ENCODE peak calls at places on chromosomes 7 and 10, in eight cellular contexts. L is anterior cingulate cortex; R is stimulated activated CD8-positive, alpha-beta memory T cell treated with anti-CD3 and anti-CD28 coated beads, Interleukin-2, amount 100 ng/mL, for 1 hour; M is AG04450; O is suprapubic skin; I is MCF 10A; N is heart left ventricle; Y is NCI-H1436. G is an unnamed sample.

GRCh38 chr7:927031-927671 is 27.3 kb downstream of the ADAP1 start:
- DNase-seq in M (no peak), I (no peak), N (no peak), R (no peak), O (peak; percentile 76), L (peak; percentile 71), Y (no peak), G (peak; percentile 16)

GRCh38 chr10:91590142-91590903 is 42.5 kb downstream of the PPP1R3C start:
- DNase-seq in I (peak; percentile 64), M (peak; percentile 84), N (peak; percentile 61), O (no peak), L (peak; percentile 25), Y (no peak), R (no peak), G (peak; percentile 57)

GRCh38 chr7:122746948-122747347 is 44.2 kb upstream of the RNF148 start:
- DNase-seq in O (no peak), R (no peak), I (no peak), Y (peak; percentile 73), M (no peak), N (no peak), L (no peak), G (no peak)

GRCh38 chr10:33706746-33707145 is 372.3 kb upstream of the NRP1 start:
- DNase-seq in N (no peak), M (no peak), L (no peak), I (peak; percentile 77), Y (no peak), O (no peak), R (no peak), G (no peak)

GRCh38 chr7:90492250-90492649 is 22.8 kb downstream of the PTTG1IP2 start:
- DNase-seq in O (no peak), I (peak; percentile 92), Y (no peak), N (no peak), L (no peak), R (no peak), M (no peak), G (no peak)

GRCh38 chr7:98281757-98282652 is 519 bp downstream of the BRI3 start:
- DNase-seq in L (no peak), M (no peak), I (peak; percentile 14), Y (no peak), O (no peak), N (peak; percentile 47), R (peak; percentile 10), G (no peak)

GRCh38 chr10:88181902-88182671 is 318.7 kb downstream of the PTEN start:
- DNase-seq in R (no peak), I (no peak), O (no peak), Y (peak; percentile 90), M (no peak), N (no peak), L (no peak), G (no peak)

GRCh38 chr7:77416621-77417371 is 647 bp upstream of the GSAP start:
- DNase-seq in Y (no peak), L (no peak), I (no peak), M (no peak), R (no peak), O (no peak), N (no peak), G (no peak)

GRCh38 chr10:129809841-129810240 is 154.2 kb downstream of the EBF3 start:
- DNase-seq in O (no peak), R (no peak), I (no peak), L (no peak), M (no peak), Y (no peak), N (no peak), G (no peak)

GRCh38 chr10:31961675-31962074 is 33.0 kb upstream of the ARHGAP12 start:
- DNase-seq in R (no peak), I (peak; percentile 78), L (no peak), Y (no peak), N (no peak), M (no peak), O (no peak), G (no peak)

GRCh38 chr10:7258948-7259523 is 151.8 kb downstream of the SFMBT2 start:
- DNase-seq in Y (no peak), O (no peak), M (no peak), I (no peak), N (no peak), R (peak; percentile 43), L (no peak), G (peak; percentile 54)

GRCh38 chr10:14570800-14571199 is 203.9 kb downstream of the FAM107B start:
- DNase-seq in N (no peak), L (peak; percentile 39), I (no peak), O (no peak), R (no peak), M (no peak), Y (no peak), G (no peak)

GRCh38 chr10:71502221-71502620 is 105.5 kb downstream of the CDH23 start:
- DNase-seq in N (no peak), Y (no peak), O (no peak), L (no peak), I (no peak), R (no peak), M (no peak), G (no peak)

GRCh38 chr7:132760241-132760616 is 184.0 kb upstream of the PLXNA4 start:
- DNase-seq in R (no peak), O (no peak), N (no peak), L (no peak), M (no peak), Y (no peak), I (peak; percentile 27), G (no peak)

GRCh38 chr7:88253640-88254039 is 33.8 kb upstream of the SRI start:
- DNase-seq in N (no peak), Y (no peak), L (no peak), O (no peak), R (no peak), I (no peak), M (no peak), G (no peak)

GRCh38 chr7:37806152-37806551 is 42.2 kb upstream of the NME8 start:
- DNase-seq in L (no peak), O (no peak), I (no peak), R (no peak), Y (no peak), M (no peak), N (no peak), G (no peak)

GRCh38 chr10:103968441-103969391 is 1.8 kb downstream of the SLK start:
- DNase-seq in R (no peak), L (no peak), M (no peak), I (peak; percentile 15), O (no peak), Y (no peak), N (no peak), G (no peak)

GRCh38 chr10:71124921-71125748 is 87.2 kb upstream of the UNC5B start:
- DNase-seq in R (no peak), Y (no peak), N (peak; percentile 40), O (no peak), M (no peak), I (no peak), L (no peak), G (peak; percentile 60)

GRCh38 chr10:24718031-24718855 is 5.4 kb downstream of the ARHGAP21 start:
- DNase-seq in M (peak; percentile 63), N (no peak), R (no peak), L (no peak), Y (no peak), I (peak; percentile 75), O (no peak), G (no peak)

GRCh38 chr7:34096777-34097176 is 191.4 kb downstream of the BMPER start:
- DNase-seq in M (no peak), I (no peak), Y (no peak), L (no peak), R (no peak), N (no peak), O (no peak), G (no peak)

GRCh38 chr7:106070201-106070551 is 41.9 kb downstream of the SYPL1 start:
- DNase-seq in I (peak; percentile 91), O (no peak), R (no peak), Y (no peak), N (peak; percentile 41), L (no peak), M (no peak), G (peak; percentile 52)

GRCh38 chr7:154960063-154960790 is 42.7 kb downstream of the PAXIP1 start:
- DNase-seq in R (no peak), Y (no peak), L (peak; percentile 44), O (no peak), N (no peak), M (no peak), I (peak; percentile 33), G (no peak)